ENCODE peak calls at places on chromosome 18, in eight cellular contexts. H is COR-L47; K is prostate gland; S is activated CD4-positive, alpha-beta T cell treated with anti-CD3 and anti-CD28 coated beads, Interleukin-2, amount 50 U/mL, for 48 hours; P is adrenal gland; B is stromal cell of bone marrow; N is T follicular helper cell; Q is HFF-Myc. V is an unnamed sample.

GRCh38 chr18:25230658-25231326 is 121.2 kb downstream of the ZNF521 start:
- DNase-seq in H (no peak), K (peak; percentile 79), S (no peak), P (peak; percentile 72), B (peak; percentile 96), N (no peak), Q (peak; percentile 33), V (peak; percentile 90)

GRCh38 chr18:7395566-7395965 is 164.7 kb downstream of the LRRC30 start:
- DNase-seq in H (no peak), K (peak; percentile 22), S (no peak), P (no peak), B (no peak), N (no peak), Q (no peak), V (no peak)

GRCh38 chr18:75249672-75250470 is 39.3 kb downstream of the TSHZ1 start:
- DNase-seq in H (no peak), K (no peak), S (no peak), P (no peak), B (no peak), N (no peak), Q (no peak), V (no peak)

GRCh38 chr18:68056936-68057335 is 540.4 kb upstream of the DSEL start:
- DNase-seq in H (no peak), K (no peak), S (no peak), P (no peak), B (no peak), N (no peak), Q (no peak), V (no peak)

GRCh38 chr18:33708876-33709275 is 130.9 kb downstream of the ASXL3 start:
- DNase-seq in H (no peak), K (no peak), S (no peak), P (no peak), B (no peak), N (no peak), Q (no peak), V (no peak)

GRCh38 chr18:57754577-57755330 is 48.4 kb downstream of the ATP8B1 start:
- DNase-seq in H (no peak), K (no peak), S (no peak), P (no peak), B (no peak), N (no peak), Q (no peak), V (no peak)

GRCh38 chr18:23779696-23780303 is 90.5 kb downstream of the LAMA3 start:
- DNase-seq in H (no peak), K (no peak), S (no peak), P (no peak), B (no peak), N (no peak), Q (no peak), V (no peak)

GRCh38 chr18:72283148-72283925 is 260.8 kb downstream of the CBLN2 start:
- DNase-seq in H (no peak), K (no peak), S (no peak), P (no peak), B (no peak), N (no peak), Q (no peak), V (no peak)

GRCh38 chr18:332721-333513 is 65.1 kb upstream of the THOC1 start:
- DNase-seq in H (no peak), K (no peak), S (no peak), P (no peak), B (no peak), N (no peak), Q (peak; percentile 66), V (no peak)

GRCh38 chr18:67199993-67200617 is 316.4 kb downstream of the DSEL start:
- DNase-seq in H (peak; percentile 84), K (no peak), S (no peak), P (no peak), B (peak; percentile 42), N (no peak), Q (peak; percentile 26), V (peak; percentile 14)

GRCh38 chr18:56748698-56749268 is 97.6 kb downstream of the WDR7 start:
- DNase-seq in H (peak; percentile 32), K (no peak), S (no peak), P (peak; percentile 4), B (peak; percentile 12), N (no peak), Q (peak; percentile 20), V (peak; percentile 4)

GRCh38 chr18:77858331-77858730 is 608.7 kb downstream of the GALR1 start:
- DNase-seq in H (peak; percentile 94), K (no peak), S (no peak), P (no peak), B (no peak), N (no peak), Q (no peak), V (no peak)

GRCh38 chr18:35938562-35938961 is 33.9 kb upstream of the RMP24 start:
- DNase-seq in H (no peak), K (no peak), S (no peak), P (no peak), B (no peak), N (no peak), Q (no peak), V (no peak)

GRCh38 chr18:34085140-34085739 is 139.5 kb downstream of the NOL4 start:
- DNase-seq in H (peak; percentile 43), K (no peak), S (no peak), P (no peak), B (no peak), N (no peak), Q (no peak), V (no peak)

GRCh38 chr18:46892842-46893241 is 24.5 kb downstream of the PIAS2 start:
- DNase-seq in H (no peak), K (no peak), S (no peak), P (no peak), B (no peak), N (no peak), Q (no peak), V (no peak)

GRCh38 chr18:79576686-79577351 is 102.8 kb upstream of the CTDP1 start:
- DNase-seq in H (peak; percentile 95), K (peak; percentile 39), S (no peak), P (peak; percentile 62), B (no peak), N (no peak), Q (no peak), V (no peak)

GRCh38 chr18:48639772-48640432 is 101.1 kb downstream of the CTIF start:
- DNase-seq in H (no peak), K (no peak), S (no peak), P (no peak), B (no peak), N (no peak), Q (no peak), V (no peak)

GRCh38 chr18:59961086-59961485 is 61.3 kb downstream of the PMAIP1 start:
- DNase-seq in H (peak; percentile 74), K (peak; percentile 8), S (no peak), P (no peak), B (no peak), N (no peak), Q (no peak), V (no peak)

GRCh38 chr18:49725809-49726514 is 87.4 kb downstream of the ACAA2 start:
- DNase-seq in H (no peak), K (no peak), S (no peak), P (peak; percentile 33), B (peak; percentile 95), N (no peak), Q (peak; percentile 98), V (peak; percentile 100)

GRCh38 chr18:62717850-62718229 is 2.5 kb downstream of the PHLPP1 start:
- DNase-seq in H (no peak), K (no peak), S (no peak), P (no peak), B (no peak), N (no peak), Q (no peak), V (peak; percentile 7)

GRCh38 chr18:72091369-72091768 is 452.8 kb downstream of the CBLN2 start:
- DNase-seq in H (no peak), K (no peak), S (no peak), P (no peak), B (no peak), N (no peak), Q (no peak), V (no peak)

GRCh38 chr18:75130591-75131274 is 78.2 kb downstream of the PTGR3 start:
- DNase-seq in H (no peak), K (no peak), S (no peak), P (no peak), B (no peak), N (no peak), Q (no peak), V (no peak)

GRCh38 chr18:3452750-3453539 is 3.0 kb downstream of the TGIF1 start:
- DNase-seq in H (no peak), K (no peak), S (no peak), P (no peak), B (no peak), N (no peak), Q (no peak), V (no peak)

GRCh38 chr18:36693931-36694661 is 134.7 kb downstream of the TPGS2 start:
- DNase-seq in H (peak; percentile 90), K (peak; percentile 32), S (no peak), P (no peak), B (no peak), N (no peak), Q (no peak), V (no peak)

GRCh38 chr18:63439334-63439733 is 17.1 kb upstream of the VPS4B start:
- DNase-seq in H (peak; percentile 71), K (peak; percentile 37), S (peak; percentile 52), P (peak; percentile 50), B (peak; percentile 40), N (peak; percentile 22), Q (peak; percentile 39), V (peak; percentile 26)

GRCh38 chr18:7147399-7147798 is 29.8 kb upstream of the LAMA1 start:
- DNase-seq in H (no peak), K (no peak), S (no peak), P (no peak), B (no peak), N (no peak), Q (no peak), V (no peak)

GRCh38 chr18:5052491-5052890 is 144.6 kb downstream of the AKAIN1 start:
- DNase-seq in H (no peak), K (no peak), S (no peak), P (no peak), B (no peak), N (no peak), Q (no peak), V (no peak)

GRCh38 chr18:58955738-58956137 is 91.1 kb downstream of the ZNF532 start:
- DNase-seq in H (no peak), K (no peak), S (no peak), P (peak; percentile 29), B (peak; percentile 40), N (no peak), Q (no peak), V (no peak)

GRCh38 chr18:35172009-35172408 is 68.8 kb upstream of the ZNF397 start:
- DNase-seq in H (no peak), K (no peak), S (no peak), P (no peak), B (no peak), N (no peak), Q (no peak), V (no peak)

GRCh38 chr18:1510542-1511179 is 606.0 kb downstream of the ADCYAP1 start:
- DNase-seq in H (no peak), K (no peak), S (no peak), P (no peak), B (no peak), N (no peak), Q (no peak), V (no peak)

GRCh38 chr18:460791-461190 is 39.7 kb downstream of the COLEC12 start:
- DNase-seq in H (no peak), K (no peak), S (no peak), P (no peak), B (no peak), N (no peak), Q (no peak), V (no peak)

GRCh38 chr18:80149667-80150066 is 40.6 kb downstream of the ADNP2 start:
- DNase-seq in H (no peak), K (no peak), S (no peak), P (no peak), B (no peak), N (no peak), Q (no peak), V (no peak)

GRCh38 chr18:50629148-50629631 is 69.3 kb downstream of the MAPK4 start:
- DNase-seq in H (peak; percentile 67), K (peak; percentile 74), S (no peak), P (no peak), B (no peak), N (no peak), Q (no peak), V (no peak)

GRCh38 chr18:50982802-50983179 is 15.0 kb downstream of the ELAC1 start:
- DNase-seq in H (no peak), K (peak; percentile 16), S (no peak), P (no peak), B (no peak), N (no peak), Q (no peak), V (no peak)

V was measured in skeletal muscle cell.